ENCODE peak calls at places on chromosomes 6 and 20, in six cellular contexts. M, O, K, U, A and I are unnamed samples.

GRCh38 chr6:69138173-69138572 is 503.1 kb downstream of the ADGRB3 start:
- DNase-seq in A (no peak), M (no peak), K (no peak), U (no peak), O (no peak), I (no peak)

GRCh38 chr6:44176935-44177509 is 18.4 kb downstream of the CAPN11 start:
- DNase-seq in A (no peak), O (no peak), M (no peak), K (no peak), U (no peak), I (no peak)

GRCh38 chr6:158413028-158413427 is 100.8 kb downstream of the TULP4 start:
- DNase-seq in U (no peak), A (no peak), K (no peak), M (no peak), O (no peak), I (no peak)

GRCh38 chr20:41392295-41392694 is 25.7 kb upstream of the EMILIN3 start:
- DNase-seq in U (no peak), O (no peak), K (no peak), M (no peak), A (no peak), I (no peak)

GRCh38 chr6:27582928-27583725 is 110.2 kb upstream of the ZNF184 start:
- DNase-seq in K (no peak), M (peak; percentile 72), O (peak; percentile 66), U (peak; percentile 75), A (peak; percentile 65), I (peak; percentile 79)

GRCh38 chr6:26234421-26235239 is 130.4 kb upstream of the BTN3A2 start:
- DNase-seq in U (peak; percentile 43), A (peak; percentile 70), M (peak; percentile 93), O (peak; percentile 72), K (peak; percentile 77), I (peak; percentile 90)

GRCh38 chr20:15831201-15831600 is 742.0 kb downstream of the KIF16B start:
- DNase-seq in A (peak; percentile 88), K (peak; percentile 14), O (no peak), M (no peak), U (no peak), I (no peak)

GRCh38 chr6:9233686-9234085 is 798.3 kb upstream of the SLC35B3 start:
- DNase-seq in U (no peak), M (no peak), A (no peak), O (peak; percentile 32), K (no peak), I (peak; percentile 67)

GRCh38 chr20:35739294-35740163 is 2.5 kb downstream of the RBM39 start:
- DNase-seq in K (no peak), U (no peak), M (peak; percentile 65), O (peak; percentile 58), A (peak; percentile 63), I (peak; percentile 15)
- TF ChIP-seq CTCF in K (peak; percentile 75), U (no peak), M (peak; percentile 44), O (peak; percentile 61), A (peak; percentile 21), I (no peak)

GRCh38 chr6:34412643-34413214 is 13.1 kb downstream of the RPS10 start:
- DNase-seq in M (peak; percentile 39), U (no peak), K (no peak), O (peak; percentile 21), A (peak; percentile 94), I (peak; percentile 66)

GRCh38 chr6:34418367-34418766 is 7.5 kb downstream of the RPS10 start:
- DNase-seq in M (no peak), O (no peak), A (no peak), K (no peak), U (no peak), I (no peak)

GRCh38 chr6:34416877-34417371 is 8.9 kb downstream of the RPS10 start:
- DNase-seq in A (no peak), U (no peak), O (no peak), K (no peak), M (no peak), I (no peak)

GRCh38 chr6:34412054-34412453 is 13.8 kb downstream of the RPS10 start:
- DNase-seq in M (no peak), U (no peak), A (no peak), O (no peak), K (no peak), I (peak; percentile 28)

GRCh38 chr6:34414999-34415858 is 10.6 kb downstream of the RPS10 start:
- DNase-seq in M (peak; percentile 88), O (peak; percentile 84), U (no peak), K (peak; percentile 41), A (peak; percentile 61), I (peak; percentile 68)
- TF ChIP-seq CTCF in M (peak; percentile 60), O (peak; percentile 79), U (peak; percentile 21), K (peak; percentile 58), A (peak; percentile 58), I (peak; percentile 27)

GRCh38 chr20:45467172-45467571 is 2.4 kb upstream of the WFDC2 start:
- DNase-seq in O (no peak), M (no peak), K (no peak), U (no peak), A (no peak), I (no peak)

GRCh38 chr20:45470939-45471338 is 1.4 kb downstream of the WFDC2 start:
- DNase-seq in O (no peak), A (no peak), M (no peak), U (no peak), K (no peak), I (no peak)

GRCh38 chr20:45470262-45470931 is 844 bp downstream of the WFDC2 start:
- DNase-seq in U (peak; percentile 72), M (peak; percentile 13), K (no peak), O (no peak), A (no peak), I (no peak)

GRCh38 chr20:45467861-45468260 is 1.7 kb upstream of the WFDC2 start:
- DNase-seq in A (no peak), U (no peak), O (no peak), K (no peak), M (no peak), I (no peak)

DNA sequence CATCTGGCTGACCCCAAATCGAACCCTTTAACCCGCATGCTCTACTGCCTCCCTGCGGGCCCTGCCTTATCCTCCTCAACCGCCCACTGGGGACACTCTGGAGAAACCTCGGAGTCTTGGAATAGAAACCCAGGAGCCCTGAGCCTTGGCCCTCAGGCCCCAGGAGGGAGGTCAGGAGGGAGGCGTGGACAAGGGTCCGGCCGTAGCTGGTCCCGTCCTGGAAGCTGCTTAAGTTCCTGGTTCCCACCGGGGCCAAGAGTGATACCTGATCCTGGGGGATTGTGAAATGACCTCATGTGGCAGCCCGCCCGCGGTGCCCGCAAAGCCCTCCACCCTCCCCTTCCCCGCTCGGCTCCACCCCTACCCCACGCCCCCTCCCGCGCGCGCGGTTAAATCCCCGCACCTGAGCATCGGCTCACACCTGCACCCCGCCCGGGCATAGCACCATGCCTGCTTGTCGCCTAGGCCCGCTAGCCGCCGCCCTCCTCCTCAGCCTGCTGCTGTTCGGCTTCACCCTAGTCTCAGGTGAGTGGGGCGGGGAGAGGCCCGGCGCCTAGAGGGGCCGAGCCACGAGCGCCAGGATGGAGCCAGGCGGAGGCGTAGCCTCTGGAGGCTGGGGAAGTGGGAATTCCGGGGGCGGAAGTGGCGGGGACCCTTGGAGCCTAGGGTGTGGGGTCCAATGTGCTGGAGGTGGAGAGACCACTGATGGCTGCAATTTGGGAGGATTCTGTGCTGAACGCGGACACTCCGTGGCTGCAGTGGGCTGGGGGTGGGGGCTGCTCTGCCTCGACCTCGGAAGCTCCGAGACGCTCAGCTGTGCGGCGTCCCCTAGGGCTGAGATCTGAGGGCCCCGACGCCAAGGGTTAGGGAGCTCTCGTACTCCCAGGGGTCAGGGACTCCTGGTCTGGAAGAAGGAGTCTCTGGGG is at the start of gene WFDC2:
- DNase-seq in A (no peak), K (no peak), O (no peak), U (peak; percentile 68), M (no peak), I (no peak)
- TF ChIP-seq CTCF in A (peak; percentile 14), K (no peak), O (no peak), U (no peak), M (no peak), I (no peak)

DNA sequence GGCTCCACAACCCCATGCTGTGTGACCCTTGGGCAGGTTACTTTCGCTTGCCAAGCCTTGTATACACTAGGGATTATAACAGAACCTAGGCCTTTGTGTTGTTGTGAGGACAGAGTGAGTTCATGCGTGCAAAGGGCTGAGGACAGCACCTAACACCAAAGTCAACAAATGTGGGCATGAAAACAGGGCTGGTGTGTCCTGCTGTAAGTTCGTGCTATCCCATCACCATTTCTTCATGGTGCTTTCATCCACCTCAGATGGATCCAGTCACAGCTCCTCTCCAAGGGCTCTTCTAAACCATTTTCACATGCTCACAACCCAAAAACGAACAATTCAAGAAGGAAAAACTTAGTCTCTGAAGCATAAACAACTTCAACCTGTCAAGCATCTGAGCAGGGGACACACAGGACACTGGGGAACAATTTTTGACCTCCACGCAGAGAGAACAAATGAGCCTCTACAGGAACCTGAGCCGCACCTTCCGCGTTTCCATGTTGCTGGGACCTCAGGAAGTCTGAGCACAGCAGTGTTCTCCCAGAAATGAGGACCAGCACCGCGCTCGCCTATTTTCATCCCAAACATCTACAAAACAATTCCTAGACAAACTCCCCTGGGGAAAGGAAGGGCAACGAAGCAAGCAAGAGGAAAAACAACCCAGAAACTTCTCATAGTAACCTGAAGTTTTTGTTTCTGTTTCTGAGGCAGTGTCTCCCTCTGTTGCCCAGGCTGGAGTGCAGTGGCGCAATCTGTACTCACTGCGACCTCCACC is 3.1 kb downstream of the LRP11 start:
- DNase-seq in O (no peak), A (no peak), M (peak; percentile 76), K (no peak), U (no peak), I (no peak)
- TF ChIP-seq CTCF in O (no peak), A (no peak), M (peak; percentile 53), K (no peak), U (no peak), I (no peak)

DNA sequence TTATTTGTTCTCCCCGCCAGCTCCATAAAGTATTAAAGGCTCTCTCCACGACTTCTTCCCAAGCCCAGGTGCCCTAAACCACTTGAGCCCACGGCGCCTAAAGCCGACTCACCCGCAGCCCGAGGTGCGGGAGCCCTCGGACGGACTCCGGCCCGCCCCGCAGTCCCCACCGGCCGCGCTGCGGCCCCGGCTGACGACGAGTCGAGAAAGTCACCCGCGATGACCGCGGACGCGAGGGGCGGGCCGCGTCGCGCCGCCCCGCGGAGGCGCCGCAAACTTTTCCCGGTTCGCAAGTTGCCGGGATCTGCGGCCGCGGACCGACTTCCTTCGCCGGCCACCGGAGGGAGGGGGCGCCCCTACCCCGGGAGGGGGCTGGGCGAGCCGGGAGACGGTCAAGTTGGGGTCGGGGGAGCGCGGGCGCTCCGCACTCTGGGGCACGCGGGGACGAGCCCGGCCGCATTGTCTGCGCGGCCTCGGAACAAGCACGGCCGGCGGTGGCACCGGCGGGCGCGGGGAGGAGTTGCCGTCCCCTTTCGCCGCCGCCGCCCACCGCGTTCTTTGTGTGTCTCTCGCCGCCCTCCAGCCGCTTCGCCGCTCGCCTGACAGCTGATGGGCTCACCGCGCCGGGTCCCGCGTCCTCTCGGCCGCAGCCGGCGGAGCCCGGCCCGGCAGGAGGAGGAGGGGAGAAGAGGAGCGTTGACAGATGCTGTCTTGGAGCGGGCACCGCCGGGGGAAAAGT is 131.5 kb downstream of the OGFRL1 start:
- DNase-seq in A (no peak), K (no peak), O (peak; percentile 49), M (peak; percentile 35), U (peak; percentile 72), I (peak; percentile 47)
- TF ChIP-seq CTCF in A (peak; percentile 41), K (peak; percentile 55), O (no peak), M (peak; percentile 2), U (no peak), I (no peak)

GRCh38 chr6:89927788-89928565 is 33.7 kb downstream of the GJA10 start:
- DNase-seq in A (peak; percentile 74), O (no peak), K (no peak), U (no peak), M (peak; percentile 35), I (no peak)
- TF ChIP-seq CTCF in A (no peak), O (no peak), K (no peak), U (no peak), M (no peak), I (no peak)